ENCODE peak calls at places on chromosomes 4 and X, in ten cellular contexts. X is OCI-LY7; R is heart left ventricle; E is CD8-positive, alpha-beta memory T cell; Y is ovary; S is left lung; C is psoas muscle; U is neural progenitor cell; J is A549; M is IMR-90. D is an unnamed sample. For H3K9me3, the result is how much of the 10 kb centered on the place peaks cover.

GRCh38 chr4:109207060-109207459 is 95.4 kb downstream of the COL25A1 start:
- DNase-seq in C (no peak), U (peak), R (no peak), X (no peak), S (no peak), E (no peak), M (peak), J (no peak), Y (no peak), D (no peak)

GRCh38 chrX:108439434-108439883 is at the start of gene COL4A5:
- DNase-seq in U (peak), J (peak), S (peak), X (no peak), Y (peak), M (peak), R (peak), E (no peak), C (peak), D (peak)

GRCh38 chr4:47930971-47931804 is 16.8 kb upstream of the NFXL1 start:
- DNase-seq in E (no peak), M (peak), U (no peak), S (no peak), C (no peak), J (no peak), R (no peak), X (no peak), Y (no peak), D (no peak)

GRCh38 chr4:1312821-1313640 is 23.3 kb downstream of the MAEA start:
- DNase-seq in R (no peak), J (no peak), M (no peak), S (no peak), E (no peak), C (peak), U (no peak), Y (no peak), X (no peak), D (no peak)

GRCh38 chr4:79227896-79228295 is 98.0 kb downstream of the NAA11 start:
- DNase-seq in E (no peak), R (no peak), C (peak), J (no peak), M (no peak), U (no peak), S (no peak), Y (peak), X (no peak), D (no peak)

GRCh38 chrX:147958316-147958715 is 22.8 kb upstream of the FMR1NB start:
- DNase-seq in X (no peak), J (no peak), C (no peak), M (peak), U (no peak), S (no peak), E (no peak), Y (no peak), R (no peak), D (no peak)

GRCh38 chrX:99653352-99653751 is 756.7 kb downstream of the PCDH19 start:
- DNase-seq in R (no peak), E (no peak), J (no peak), U (no peak), Y (no peak), S (no peak), M (no peak), X (no peak), C (no peak), D (no peak)

GRCh38 chrX:125673758-125674157 is 354.1 kb downstream of the TEX13C start:
- DNase-seq in M (no peak), C (no peak), J (no peak), U (no peak), X (no peak), S (no peak), Y (no peak), E (no peak), R (no peak), D (no peak)

GRCh38 chr4:156006192-156006591 is 52.5 kb upstream of the CTSO start:
- DNase-seq in X (no peak), S (no peak), E (no peak), J (no peak), M (no peak), U (no peak), R (no peak), Y (no peak), C (no peak), D (no peak)

GRCh38 chrX:24396236-24396929 is 35.9 kb downstream of the SUPT20HL1 start:
- DNase-seq in S (no peak), Y (no peak), J (no peak), E (no peak), C (no peak), U (no peak), R (no peak), X (no peak), M (peak), D (no peak)

GRCh38 chr4:75675004-75675531 is 1.9 kb upstream of the G3BP2 start:
- DNase-seq in U (no peak), X (no peak), E (no peak), J (no peak), M (no peak), R (no peak), Y (no peak), C (no peak), S (no peak), D (no peak)

GRCh38 chr4:20362148-20362547 is 110.4 kb downstream of the SLIT2 start:
- DNase-seq in Y (no peak), R (no peak), J (no peak), S (no peak), E (no peak), X (no peak), M (no peak), U (no peak), C (no peak), D (no peak)

GRCh38 chr4:8737601-8738279 is 133.9 kb downstream of the HMX1 start:
- DNase-seq in C (peak), J (no peak), Y (no peak), M (no peak), U (no peak), E (no peak), S (no peak), R (no peak), X (no peak), D (peak)

GRCh38 chr4:140691369-140691768 is 64.8 kb downstream of the TBC1D9 start:
- DNase-seq in M (peak), R (no peak), X (no peak), Y (no peak), S (no peak), U (no peak), C (no peak), J (peak), E (no peak), D (no peak)

GRCh38 chr4:111070390-111070789 is 447.5 kb upstream of the PITX2 start:
- DNase-seq in X (no peak), M (no peak), E (no peak), C (no peak), R (no peak), U (no peak), Y (no peak), J (no peak), S (no peak), D (no peak)

GRCh38 chrX:75067931-75068330 is 88.2 kb downstream of the ABCB7 start:
- DNase-seq in S (no peak), M (peak), C (no peak), E (no peak), U (no peak), R (no peak), Y (no peak), J (no peak), X (no peak), D (no peak)

GRCh38 chrX:17448188-17448587 is 73.2 kb downstream of the NHS start:
- DNase-seq in C (no peak), U (no peak), S (no peak), R (no peak), Y (no peak), J (no peak), M (no peak), E (no peak), X (no peak), D (no peak)

GRCh38 chr4:10131202-10131601 is 14.6 kb upstream of the WDR1 start:
- DNase-seq in U (no peak), R (no peak), Y (no peak), C (no peak), J (no peak), X (no peak), M (no peak), S (no peak), E (no peak), D (no peak)

GRCh38 chr4:77006753-77007355 is 57.3 kb downstream of the SEPTIN11 start:
- DNase-seq in U (no peak), E (no peak), X (no peak), Y (no peak), C (no peak), M (no peak), R (no peak), J (no peak), S (no peak), D (no peak)

GRCh38 chr4:173167793-173168395 is 717 bp upstream of the GALNT7 start:
- DNase-seq in R (no peak), Y (peak), M (peak), S (peak), E (no peak), X (peak), J (peak), U (peak), C (peak), D (no peak)

GRCh38 chr4:86338521-86338920 is 21.3 kb downstream of the MAPK10 start:
- DNase-seq in S (no peak), J (no peak), X (no peak), M (no peak), C (no peak), R (no peak), U (no peak), E (no peak), Y (no peak), D (no peak)

GRCh38 chrX:110915120-110915519 is 119.5 kb upstream of the CHRDL1 start:
- DNase-seq in J (no peak), E (no peak), M (peak), C (no peak), X (no peak), S (no peak), R (no peak), Y (no peak), U (no peak), D (no peak)

GRCh38 chrX:136835761-136836160 is 44.8 kb downstream of the RBMX start:
- DNase-seq in J (no peak), R (no peak), Y (no peak), E (no peak), C (no peak), X (no peak), S (no peak), M (no peak), U (no peak), D (no peak)

GRCh38 chr4:119638359-119638758 is 9.8 kb upstream of the PDE5A start:
- DNase-seq in J (no peak), M (no peak), E (no peak), U (no peak), C (no peak), Y (no peak), S (no peak), R (no peak), X (no peak), D (no peak)

GRCh38 chrX:153435845-153436244 is 10.0 kb downstream of the TREX2 start:
- DNase-seq in R (no peak), M (no peak), U (no peak), E (no peak), S (no peak), J (no peak), X (no peak), Y (no peak), C (no peak), D (no peak)

GRCh38 chr4:48331577-48332340 is 9.6 kb upstream of the SLAIN2 start:
- DNase-seq in S (no peak), Y (no peak), R (no peak), U (no peak), C (no peak), J (no peak), E (no peak), M (peak), X (no peak), D (no peak)

GRCh38 chr4:159498371-159499115 is 395.7 kb downstream of the RAPGEF2 start:
- DNase-seq in X (no peak), U (no peak), R (no peak), E (no peak), C (no peak), S (no peak), Y (no peak), J (no peak), M (no peak), D (no peak)

GRCh38 chrX:135434258-135435138 is 12.8 kb downstream of the SMIM10L2A start:
- DNase-seq in Y (no peak), R (no peak), C (no peak), J (no peak), U (no peak), M (no peak), E (no peak), X (no peak), S (no peak), D (no peak)

GRCh38 chr4:98506462-98507132 is 151.8 kb downstream of the TSPAN5 start:
- DNase-seq in M (no peak), S (no peak), X (no peak), Y (no peak), E (no peak), R (no peak), C (no peak), U (peak), J (no peak), D (no peak)

DNA sequence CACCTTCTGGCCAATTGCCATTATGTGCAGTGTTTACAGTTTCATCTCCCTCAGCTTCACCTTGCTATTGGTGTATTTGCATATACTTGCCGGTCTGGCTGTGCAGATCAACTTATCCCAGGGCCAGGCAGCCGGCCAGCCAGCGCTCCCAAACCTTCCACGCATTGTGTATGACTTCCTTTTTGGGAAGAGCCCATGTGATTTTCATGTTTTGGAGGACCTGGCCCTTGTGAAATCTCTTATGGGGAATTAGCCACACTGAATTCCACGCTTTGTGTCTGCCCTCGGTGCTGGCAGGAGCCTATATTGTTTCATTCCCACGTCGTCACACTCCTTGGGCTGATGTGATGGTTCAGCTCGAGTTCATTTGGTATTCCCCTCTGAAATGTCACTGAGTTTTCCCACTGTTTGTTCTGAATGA is 6.0 kb upstream of the PDLIM3 start:
- DNase-seq in E (no peak), X (no peak), U (no peak), C (no peak), M (no peak), S (peak), R (peak), Y (peak), J (no peak), D (peak)
- H3K27ac ChIP-seq in E (no peak), X (no peak), U (no peak), C (peak), M (no peak), S (peak), R (peak), Y (peak), J (no peak), D (peak)

DNA sequence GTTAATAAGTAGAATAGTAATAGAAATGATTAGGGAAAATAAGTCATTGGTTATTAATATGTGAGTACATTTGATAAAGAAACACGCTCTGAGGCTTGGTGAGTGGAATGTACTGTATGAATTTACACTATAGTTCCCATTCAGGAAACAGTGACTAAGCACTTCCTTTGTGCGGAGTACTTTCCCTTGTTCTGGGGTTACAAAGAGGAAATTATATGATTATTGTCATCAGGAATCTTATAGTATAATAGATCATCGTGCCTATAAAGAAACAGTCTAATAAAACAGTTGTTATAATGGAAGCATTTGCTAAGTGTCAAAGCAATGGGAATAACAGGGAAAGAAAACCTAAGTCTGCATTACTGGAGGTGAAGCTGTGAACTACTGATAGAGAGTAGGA is 138.0 kb downstream of the RPA4 start:
- DNase-seq in Y (no peak), E (no peak), J (no peak), C (no peak), U (no peak), R (no peak), S (no peak), M (peak), X (no peak), D (no peak)
- H3K9me3 ChIP-seq in Y (under half), E (under half), J (under half), C (under half), U (under half), R (under half), S (under half), M (under half), X (under half), D (under half)

DNA sequence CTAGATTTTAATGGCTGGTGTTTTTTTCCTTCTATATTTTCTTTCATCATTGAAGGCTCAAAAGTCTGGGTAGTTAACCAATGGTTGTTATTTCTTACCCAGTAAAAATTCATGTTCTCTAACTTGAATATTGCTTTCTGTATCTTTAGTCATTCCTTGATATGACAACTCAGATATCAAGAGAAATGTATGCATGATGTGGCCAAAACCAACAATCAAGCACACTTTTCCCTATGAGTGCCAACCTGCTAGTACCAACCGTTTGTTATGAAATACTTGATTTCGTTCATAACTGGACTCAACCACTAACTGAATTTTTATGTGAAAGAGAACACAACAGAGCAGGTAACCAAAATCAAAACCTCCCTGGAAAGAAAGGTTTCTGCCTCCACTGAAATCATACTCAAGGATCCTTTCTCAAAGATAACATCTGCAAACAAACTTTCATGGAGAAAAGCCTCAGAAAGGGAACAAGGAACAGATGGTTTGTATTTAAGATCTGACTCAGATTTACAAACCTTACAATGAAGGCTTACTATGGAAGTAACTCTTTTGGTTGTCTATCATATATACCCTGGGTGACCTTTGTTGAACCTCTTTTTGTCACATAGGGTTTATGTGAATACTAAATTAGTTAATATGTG is 8.3 kb upstream of the VEGFC start:
- DNase-seq in R (no peak), M (peak), X (no peak), Y (no peak), S (no peak), E (no peak), U (no peak), J (no peak), C (no peak), D (no peak)
- H3K4me3 ChIP-seq in R (no peak), M (no peak), X (no peak), Y (no peak), S (no peak), E (no peak), U (no peak), J (no peak), C (no peak), D (no peak)

DNA sequence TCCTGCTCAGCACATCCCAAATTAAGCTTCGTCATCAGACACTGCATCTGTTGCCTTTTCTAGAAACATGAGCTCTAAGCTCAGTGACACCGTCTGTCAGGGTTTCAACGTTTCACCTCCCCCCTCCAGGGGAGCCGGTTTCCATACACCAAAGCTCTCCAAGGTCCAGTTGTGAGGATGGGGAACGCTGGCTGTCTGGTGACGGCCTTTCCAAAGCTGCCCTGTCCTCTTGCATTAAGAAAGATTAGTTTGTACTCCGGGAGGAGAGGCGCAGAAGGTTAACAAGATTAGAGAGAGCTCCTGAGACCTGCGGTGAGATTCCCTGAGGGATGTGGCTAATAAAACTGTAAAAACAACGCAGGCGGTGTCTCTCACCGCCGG is 43.2 kb downstream of the ASMT start:
- DNase-seq in E (no peak), C (no peak), S (no peak), U (peak), J (peak), R (no peak), Y (no peak), X (no peak), M (no peak), D (no peak)
- H3K27ac ChIP-seq in E (peak), C (no peak), S (no peak), U (peak), J (peak), R (no peak), Y (no peak), X (peak), M (no peak), D (no peak)

DNA sequence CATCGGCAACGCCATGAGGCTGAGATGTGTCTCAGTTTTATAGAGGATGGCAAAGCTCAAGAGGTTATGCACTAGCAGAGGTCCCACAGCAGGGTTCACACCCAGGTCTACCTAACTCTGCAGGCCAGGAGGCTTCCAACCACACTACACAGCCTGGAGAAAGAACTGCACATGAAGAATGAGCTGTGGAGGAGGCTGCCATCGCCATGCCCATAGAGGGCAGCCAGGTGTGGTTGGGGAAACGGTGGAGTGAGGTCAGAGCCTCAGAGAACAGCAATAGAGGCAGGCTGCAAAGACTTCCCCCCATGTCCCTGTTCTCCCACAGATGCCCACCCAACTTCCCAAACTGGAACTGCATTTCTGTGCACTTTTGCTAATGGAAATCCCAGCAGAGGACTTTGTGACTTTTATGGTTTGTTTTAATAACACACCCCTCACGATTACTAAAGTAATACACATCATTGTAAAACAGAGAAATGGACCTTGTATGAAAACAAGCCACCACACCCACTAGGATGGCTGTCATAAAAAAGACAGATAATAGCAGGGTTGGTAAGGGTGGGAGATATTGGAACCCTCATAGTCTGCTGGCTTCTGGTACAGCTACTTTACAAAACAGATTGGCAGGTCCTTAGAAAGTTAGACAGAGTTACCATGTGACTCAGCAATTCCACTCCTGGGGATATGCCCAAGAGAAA is 58.9 kb upstream of the PROM1 start:
- DNase-seq in S (no peak), U (no peak), C (no peak), J (no peak), E (no peak), X (no peak), M (no peak), Y (no peak), R (no peak), D (no peak)
- H3K9me3 ChIP-seq in S (under half), U (under half), C (under half), J (under half), E (under half), X (under half), M (under half), Y (under half), R (under half), D (under half)